ENCODE peak calls at places on chromosomes 13 and 19, in seven cellular contexts. B is brain microvascular endothelial cell, U is mesothelial cell of epicardium, P is GM12865, E is neural crest cell, W is GM10248, Y is cardiac fibroblast. R is an unnamed sample.

GRCh38 chr13:79393564-79394249 is 12.3 kb downstream of the RBM26 start:
- DNase-seq in B (peak), W (peak), U (no peak), E (no peak), Y (no peak), P (peak), R (peak)

GRCh38 chr19:30784850-30785459 is 412.8 kb downstream of the ZNF536 start:
- DNase-seq in B (peak), U (no peak), Y (peak), P (peak), W (peak), E (peak), R (peak)

GRCh38 chr19:861756-862528 is 2.5 kb downstream of the CFD start:
- DNase-seq in B (no peak), Y (peak), E (peak), W (peak), P (peak), U (no peak), R (peak)

GRCh38 chr13:59261928-59262488 is 901.7 kb downstream of the DIAPH3 start:
- DNase-seq in U (no peak), E (peak), Y (peak), B (no peak), P (peak), W (no peak), R (peak)

GRCh38 chr13:19606737-19607136 is 26.7 kb upstream of the MPHOSPH8 start:
- DNase-seq in E (no peak), U (no peak), B (no peak), W (no peak), P (no peak), Y (no peak), R (no peak)

GRCh38 chr19:49453757-49454248 is 778 bp downstream of the ALDH16A1 start:
- DNase-seq in P (peak), Y (no peak), E (no peak), U (no peak), B (no peak), W (no peak), R (no peak)

GRCh38 chr19:5186293-5187050 is 154.1 kb downstream of the PTPRS start:
- DNase-seq in E (no peak), Y (peak), B (peak), W (no peak), P (no peak), U (no peak), R (no peak)

GRCh38 chr13:31538067-31539042 is 201.0 kb upstream of the RXFP2 start:
- DNase-seq in P (no peak), Y (peak), E (no peak), U (peak), B (peak), W (no peak), R (peak)

GRCh38 chr19:5369962-5370367 is 29.4 kb upstream of the PTPRS start:
- DNase-seq in Y (peak), W (peak), U (no peak), E (peak), B (peak), P (peak), R (peak)

GRCh38 chr19:50435221-50435620 is 2.5 kb downstream of the MYBPC2 start:
- DNase-seq in U (no peak), E (no peak), B (no peak), Y (no peak), P (no peak), W (no peak), R (no peak)

GRCh38 chr19:4081441-4082129 is 14.9 kb upstream of the ZBTB7A start:
- DNase-seq in P (no peak), W (no peak), E (no peak), Y (no peak), B (no peak), U (no peak), R (no peak)

GRCh38 chr13:50831510-50831909 is 12.0 kb downstream of the DLEU7 start:
- DNase-seq in Y (no peak), U (no peak), W (no peak), P (peak), B (no peak), E (no peak), R (no peak)

GRCh38 chr13:40031031-40031430 is 375.6 kb downstream of the COG6 start:
- DNase-seq in B (peak), W (no peak), E (no peak), P (no peak), Y (peak), U (no peak), R (no peak)

GRCh38 chr13:90177519-90177918 is 1170.0 kb upstream of the MIR17HG start:
- DNase-seq in P (no peak), Y (no peak), U (no peak), B (no peak), W (no peak), E (no peak), R (no peak)

GRCh38 chr13:21538280-21538679 is 65.7 kb downstream of the MICU2 start:
- DNase-seq in U (no peak), P (no peak), W (no peak), B (no peak), Y (no peak), E (no peak), R (no peak)

GRCh38 chr13:31945202-31945978 is 86.2 kb upstream of the FRY start:
- DNase-seq in B (peak), E (no peak), U (peak), P (no peak), Y (peak), W (no peak), R (no peak)

GRCh38 chr19:18685597-18686164 is 2.2 kb downstream of the CRTC1 start:
- DNase-seq in U (no peak), P (no peak), Y (no peak), W (no peak), B (no peak), E (no peak), R (no peak)

GRCh38 chr19:56508282-56508778 is 675 bp downstream of the ZNF471 start:
- DNase-seq in W (no peak), P (no peak), Y (no peak), U (no peak), E (no peak), B (no peak), R (no peak)

GRCh38 chr19:11642902-11643301 is 45.6 kb downstream of the ZNF627 start:
- DNase-seq in P (no peak), U (no peak), E (no peak), W (no peak), Y (no peak), B (no peak), R (no peak)

GRCh38 chr13:98192008-98192407 is 14.9 kb upstream of the RNF113B start:
- DNase-seq in Y (no peak), B (no peak), W (no peak), U (no peak), E (no peak), P (no peak), R (no peak)

GRCh38 chr13:107531180-107531579 is 684.2 kb downstream of the LIG4 start:
- DNase-seq in B (no peak), Y (no peak), P (no peak), W (no peak), E (no peak), U (no peak), R (no peak)

GRCh38 chr13:99604636-99605035 is 103.4 kb downstream of the TM9SF2 start:
- DNase-seq in E (no peak), W (no peak), Y (no peak), U (no peak), B (no peak), P (no peak), R (no peak)

GRCh38 chr19:40139533-40140287 is 49.0 kb upstream of the ZNF780A start:
- DNase-seq in P (peak), W (peak), E (no peak), Y (peak), B (peak), U (no peak), R (peak)

GRCh38 chr19:16561382-16561781 is 10.8 kb downstream of the SLC35E1 start:
- DNase-seq in P (no peak), U (no peak), E (no peak), W (no peak), Y (no peak), B (no peak), R (no peak)

GRCh38 chr13:39405596-39405995 is 197.4 kb downstream of the LHFPL6 start:
- DNase-seq in W (no peak), Y (no peak), U (no peak), P (no peak), E (no peak), B (no peak), R (no peak)

GRCh38 chr19:48351341-48351752 is 12.4 kb downstream of the TMEM143 start:
- DNase-seq in U (no peak), B (peak), W (peak), Y (peak), P (peak), E (peak), R (peak)
- TF ChIP-seq CTCF in U (peak), B (peak), W (peak), Y (peak), P (peak), E (peak), R (peak)

GRCh38 chr19:29596885-29597525 is 9.1 kb upstream of the POP4 start:
- DNase-seq in W (no peak), Y (peak), P (no peak), B (peak), E (no peak), U (no peak), R (peak)
- TF ChIP-seq CTCF in W (peak), Y (peak), P (peak), B (peak), E (peak), U (no peak), R (no peak)

GRCh38 chr13:45704211-45704739 is 2.2 kb downstream of the CBY2 start:
- DNase-seq in E (no peak), P (no peak), W (no peak), U (no peak), Y (no peak), B (no peak), R (no peak)

GRCh38 chr13:45702869-45703391 is 810 bp downstream of the CBY2 start:
- DNase-seq in U (no peak), Y (no peak), B (no peak), P (no peak), W (no peak), E (no peak), R (no peak)

GRCh38 chr13:45707701-45708100 is 5.6 kb downstream of the CBY2 start:
- DNase-seq in E (no peak), Y (no peak), W (no peak), B (no peak), P (no peak), U (no peak), R (no peak)

GRCh38 chr13:45705936-45706335 is 3.8 kb downstream of the CBY2 start:
- DNase-seq in B (no peak), W (peak), U (no peak), E (no peak), Y (no peak), P (peak), R (peak)

DNA sequence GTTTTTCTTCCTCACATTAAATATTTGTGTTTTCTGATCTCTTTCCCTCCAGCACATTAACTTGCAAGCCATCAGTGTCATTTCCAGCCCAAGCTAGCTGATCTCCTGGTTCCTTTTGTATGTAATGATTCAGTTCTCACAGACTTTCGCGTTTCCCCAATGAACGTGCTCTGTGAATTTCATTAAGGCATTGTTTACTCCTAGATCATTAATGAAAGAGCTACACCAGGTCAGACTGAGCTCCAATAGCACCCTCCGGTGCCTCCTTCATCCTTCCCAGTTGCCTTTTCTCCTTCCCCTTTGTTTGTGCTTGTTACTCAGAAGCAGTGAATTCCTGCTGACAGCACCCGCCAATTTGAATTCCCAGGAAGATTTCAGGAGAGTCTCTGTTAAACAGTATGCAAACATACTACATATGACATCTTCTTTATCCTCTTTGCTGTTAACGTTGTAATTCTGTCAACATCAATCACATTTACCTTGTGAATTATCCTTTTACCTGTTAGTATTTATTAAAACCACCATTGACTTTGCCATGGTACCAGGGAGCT is 3.1 kb downstream of the CBY2 start:
- DNase-seq in Y (no peak), U (no peak), W (no peak), E (no peak), B (no peak), P (no peak), R (no peak)
- TF ChIP-seq CTCF in Y (no peak), U (no peak), W (no peak), E (no peak), B (no peak), P (no peak), R (no peak)

GRCh38 chr13:73740681-73741080 is 393.5 kb downstream of the KLF12 start:
- DNase-seq in W (no peak), Y (peak), P (no peak), U (no peak), B (peak), E (no peak), R (no peak)
- TF ChIP-seq CTCF in W (no peak), Y (no peak), P (no peak), U (no peak), B (no peak), E (no peak), R (no peak)

GRCh38 chr19:45184115-45184514 is 5.5 kb downstream of the BLOC1S3 start:
- DNase-seq in U (no peak), E (no peak), B (no peak), Y (no peak), P (no peak), W (no peak), R (no peak)

GRCh38 chr19:45191324-45191845 is 12.8 kb downstream of the BLOC1S3 start:
- DNase-seq in U (no peak), Y (no peak), P (no peak), W (no peak), E (no peak), B (no peak), R (no peak)

GRCh38 chr19:45189971-45190370 is 11.4 kb downstream of the BLOC1S3 start:
- DNase-seq in E (no peak), U (no peak), W (no peak), P (no peak), B (no peak), Y (no peak), R (no peak)

GRCh38 chr19:45186509-45187334 is 8.1 kb downstream of the BLOC1S3 start:
- DNase-seq in B (peak), U (no peak), P (no peak), Y (no peak), W (no peak), E (no peak), R (no peak)

GRCh38 chr19:45187421-45188100 is 9.0 kb downstream of the BLOC1S3 start:
- DNase-seq in P (peak), U (no peak), Y (peak), E (no peak), B (no peak), W (peak), R (peak)
- TF ChIP-seq CTCF in P (peak), U (peak), Y (peak), E (peak), B (peak), W (peak), R (peak)

GRCh38 chr13:102017248-102017647 is 384.6 kb downstream of the FGF14 start:
- DNase-seq in Y (no peak), B (no peak), W (no peak), E (no peak), U (no peak), P (no peak), R (no peak)
- TF ChIP-seq CTCF in Y (no peak), B (no peak), W (no peak), E (no peak), U (no peak), P (no peak), R (no peak)